ENCODE peak calls at places on chromosomes 2 and 18, in nine cellular contexts. A is glutamatergic neuron; D is bronchial epithelial cell; C is activated naive CD8-positive, alpha-beta T cell treated with anti-CD3 and anti-CD28 coated beads, Interleukin-2, amount 10 ng/mL, durations not matched to agents 7 days and 5 days; N is HT1080; R is GM20000; T is T follicular helper cell; P is AG10803; W is HT-29. M is an unnamed sample.

GRCh38 chr2:109130726-109130995 is 1.7 kb downstream of the SH3RF3 start:
- DNase-seq in A (no peak), D (no peak), C (no peak), N (no peak), R (no peak), T (no peak), P (no peak), W (no peak), M (no peak)

GRCh38 chr2:64737547-64737946 is 83.8 kb upstream of the SERTAD2 start:
- DNase-seq in A (no peak), D (no peak), C (no peak), N (no peak), R (peak), T (no peak), P (peak), W (no peak), M (no peak)

GRCh38 chr2:226800941-226801784 is 1.5 kb upstream of the IRS1 start:
- DNase-seq in A (peak), D (peak), C (peak), N (no peak), R (peak), T (peak), P (peak), W (peak), M (no peak)

GRCh38 chr2:105328281-105329196 is 996 bp downstream of the TGFBRAP1 start:
- DNase-seq in A (no peak), D (peak), C (peak), N (peak), R (peak), T (no peak), P (peak), W (peak), M (peak)

GRCh38 chr2:161063946-161064306 is 96.3 kb upstream of the TANK start:
- DNase-seq in A (no peak), D (no peak), C (no peak), N (no peak), R (no peak), T (no peak), P (no peak), W (no peak), M (no peak)

GRCh38 chr2:160169401-160169918 is 30.6 kb downstream of the ITGB6 start:
- DNase-seq in A (no peak), D (no peak), C (no peak), N (no peak), R (no peak), T (no peak), P (no peak), W (no peak), M (no peak)

GRCh38 chr2:120229341-120229740 is 6.1 kb upstream of the TMEM185B start:
- DNase-seq in A (no peak), D (no peak), C (no peak), N (no peak), R (no peak), T (no peak), P (no peak), W (no peak), M (no peak)

GRCh38 chr2:64296150-64296500 is 151.9 kb upstream of the PELI1 start:
- DNase-seq in A (peak), D (no peak), C (no peak), N (no peak), R (no peak), T (no peak), P (no peak), W (no peak), M (no peak)

GRCh38 chr2:51812138-51812866 is 780.4 kb upstream of the NRXN1 start:
- DNase-seq in A (no peak), D (peak), C (no peak), N (peak), R (no peak), T (no peak), P (peak), W (no peak), M (peak)

GRCh38 chr2:210128961-210129360 is 42.2 kb downstream of the KANSL1L start:
- DNase-seq in A (no peak), D (peak), C (no peak), N (no peak), R (no peak), T (no peak), P (peak), W (no peak), M (no peak)

GRCh38 chr18:9742588-9743131 is 34.6 kb downstream of the RAB31 start:
- DNase-seq in A (no peak), D (no peak), C (no peak), N (peak), R (no peak), T (no peak), P (peak), W (peak), M (peak)

GRCh38 chr2:10806543-10806942 is 6.0 kb downstream of the PDIA6 start:
- DNase-seq in A (no peak), D (no peak), C (no peak), N (no peak), R (no peak), T (no peak), P (no peak), W (no peak), M (no peak)

GRCh38 chr2:16258350-16258749 is 318.0 kb downstream of the MYCN start:
- DNase-seq in A (no peak), D (no peak), C (no peak), N (no peak), R (no peak), T (no peak), P (no peak), W (no peak), M (no peak)

GRCh38 chr18:64244571-64244970 is 95.7 kb upstream of the LINC00305 start:
- DNase-seq in A (no peak), D (no peak), C (no peak), N (peak), R (no peak), T (no peak), P (no peak), W (peak), M (no peak)

GRCh38 chr18:74731097-74731496 is 133.4 kb downstream of the ZNF407 start:
- DNase-seq in A (no peak), D (no peak), C (no peak), N (peak), R (no peak), T (no peak), P (peak), W (no peak), M (peak)

GRCh38 chr18:10841203-10841602 is 308.2 kb downstream of the PIEZO2 start:
- DNase-seq in A (no peak), D (no peak), C (no peak), N (no peak), R (no peak), T (no peak), P (peak), W (no peak), M (no peak)

GRCh38 chr18:13445241-13445897 is 226.8 kb downstream of the LDLRAD4 start:
- DNase-seq in A (no peak), D (no peak), C (no peak), N (no peak), R (no peak), T (no peak), P (no peak), W (no peak), M (no peak)

M was measured in MCF 10A.